ENCODE peak calls at places on chromosome 11, in nine cellular contexts. C is HCT116; U is neural progenitor cell; M is CD8-positive, alpha-beta memory T cell; Q is naive thymus-derived CD4-positive, alpha-beta T cell; A is cardiac muscle cell; G is upper lobe of right lung; D is right atrium auricular region; T is A549. H is an unnamed sample.

GRCh38 chr11:62433553-62434301 is 14.9 kb downstream of the SCGB1A1 start:
- DNase-seq in C (no peak), U (no peak), M (no peak), Q (no peak), A (no peak), G (no peak), D (no peak), T (no peak), H (no peak)

GRCh38 chr11:34305095-34305692 is 52.6 kb downstream of the ABTB2 start:
- DNase-seq in C (no peak), U (no peak), M (no peak), Q (no peak), A (no peak), G (no peak), D (no peak), T (no peak), H (peak; percentile 27)

GRCh38 chr11:285894-286220 is 3.1 kb upstream of the PGGHG start:
- DNase-seq in C (no peak), U (peak; percentile 1), M (no peak), Q (no peak), A (no peak), G (no peak), D (no peak), T (no peak), H (no peak)

GRCh38 chr11:86201371-86201770 is 43.2 kb upstream of the EED start:
- DNase-seq in C (no peak), U (no peak), M (no peak), Q (no peak), A (no peak), G (no peak), D (no peak), T (no peak), H (no peak)

GRCh38 chr11:128790200-128790599 is 76.9 kb downstream of the KCNJ1 start:
- DNase-seq in C (no peak), U (peak; percentile 45), M (no peak), Q (no peak), A (peak; percentile 24), G (no peak), D (peak; percentile 77), T (no peak), H (no peak)

GRCh38 chr11:12556155-12556554 is 118.1 kb upstream of the TEAD1 start:
- DNase-seq in C (no peak), U (no peak), M (no peak), Q (no peak), A (no peak), G (no peak), D (peak; percentile 59), T (no peak), H (no peak)

GRCh38 chr11:119699227-119699626 is 29.8 kb downstream of the NECTIN1 start:
- DNase-seq in C (no peak), U (no peak), M (no peak), Q (no peak), A (no peak), G (peak; percentile 71), D (peak; percentile 67), T (no peak), H (no peak)

GRCh38 chr11:119093951-119094815 is 7.5 kb downstream of the DPAGT1 start:
- DNase-seq in C (no peak), U (peak; percentile 48), M (peak; percentile 42), Q (peak; percentile 33), A (peak; percentile 49), G (peak; percentile 77), D (no peak), T (no peak), H (no peak)

GRCh38 chr11:5476184-5476819 is 12.2 kb upstream of the OR52D1 start:
- DNase-seq in C (peak; percentile 38), U (peak; percentile 73), M (peak; percentile 17), Q (peak; percentile 27), A (peak; percentile 74), G (no peak), D (no peak), T (peak; percentile 52), H (peak; percentile 41)

GRCh38 chr11:130782361-130783221 is 133.7 kb downstream of the SNX19 start:
- DNase-seq in C (no peak), U (peak; percentile 27), M (no peak), Q (no peak), A (no peak), G (no peak), D (peak; percentile 66), T (no peak), H (no peak)

GRCh38 chr11:64161037-64161436 is 4.9 kb downstream of the MACROD1 start:
- DNase-seq in C (no peak), U (no peak), M (no peak), Q (no peak), A (no peak), G (no peak), D (no peak), T (no peak), H (no peak)

DNA sequence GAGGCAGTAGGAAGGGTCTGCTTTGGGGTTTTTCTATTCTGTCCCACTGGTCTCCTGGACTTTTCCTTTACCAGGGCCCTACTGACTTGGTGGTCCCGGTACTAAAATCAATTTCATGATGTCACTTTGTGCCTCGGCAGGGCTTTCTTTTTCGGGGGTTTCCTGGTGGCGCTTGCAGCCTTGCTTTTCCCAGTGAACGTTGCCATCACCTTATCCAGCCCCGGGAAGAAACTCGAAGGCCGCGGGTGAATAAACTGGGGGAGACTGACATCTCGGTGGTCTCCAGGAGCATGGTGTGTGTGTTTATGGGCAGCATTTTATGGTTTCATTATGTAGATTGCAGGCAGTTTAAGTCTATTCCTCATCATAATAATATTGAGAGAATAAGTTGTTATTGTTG is 84.4 kb downstream of the KCNQ1 start:
- DNase-seq in C (no peak), U (no peak), M (no peak), Q (no peak), A (no peak), G (no peak), D (no peak), T (no peak), H (no peak)
- H3K4me1 ChIP-seq in C (peaks cover 13% of the 10 kb centered on the region), U (peaks cover 3% of the 10 kb centered on the region), M (peaks cover 30% of the 10 kb centered on the region), Q (peaks cover 4% of the 10 kb centered on the region), A (peaks cover 13% of the 10 kb centered on the region), G (peaks cover 17% of the 10 kb centered on the region), D (no peaks in the 10 kb centered on the region), T (no peaks in the 10 kb centered on the region), H (peaks cover 16% of the 10 kb centered on the region)

DNA sequence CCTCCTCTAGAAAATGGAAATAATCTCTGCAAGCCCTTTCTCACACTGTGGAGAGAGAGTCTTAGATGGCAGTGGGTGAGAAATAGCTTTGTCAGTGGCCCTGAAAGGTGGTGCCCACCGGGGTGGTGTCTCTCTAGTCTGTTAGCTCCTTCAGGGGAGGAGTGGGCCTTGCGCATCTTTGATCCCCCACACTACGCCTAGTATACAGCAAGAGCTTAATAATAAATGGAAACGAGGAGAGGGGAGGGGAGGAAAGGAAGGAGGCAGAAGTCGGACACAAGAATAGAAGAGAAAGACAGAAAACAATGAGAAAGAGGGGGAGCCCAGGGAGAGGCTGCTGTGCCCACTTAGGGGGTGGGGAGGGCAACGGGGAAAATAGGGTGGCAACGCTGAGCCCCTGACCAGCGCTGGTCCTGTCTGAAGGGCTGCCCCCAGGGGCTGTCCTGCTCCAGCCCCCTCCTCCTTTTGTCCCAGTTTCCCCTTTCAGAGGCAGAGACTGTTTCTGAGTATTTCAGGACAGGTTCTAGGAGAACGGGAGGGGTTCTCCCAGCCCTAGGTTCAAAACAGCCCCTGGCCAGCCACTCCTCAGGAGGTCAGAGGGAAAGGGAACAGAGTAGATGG is 1.2 kb downstream of the ARRB1 start:
- DNase-seq in C (no peak), U (no peak), M (no peak), Q (no peak), A (no peak), G (no peak), D (no peak), T (no peak), H (no peak)
- H3K4me3 ChIP-seq in C (peak overlapping the region; percentile 86), U (peak overlapping the region; percentile 79), M (peak overlapping the region; percentile 77), Q (peak overlapping the region; percentile 72), A (peak overlapping the region; percentile 52), G (peak overlapping the region; percentile 85), D (peak overlapping the region; percentile 77), T (peak overlapping the region; percentile 77), H (no peak overlapping the region)

GRCh38 chr11:102449651-102450570 is 2.7 kb downstream of the TMEM123 start:
- DNase-seq in C (no peak), U (peak; percentile 32), M (no peak), Q (no peak), A (no peak), G (no peak), D (no peak), T (no peak), H (no peak)

GRCh38 chr11:102451041-102451692 is 1.4 kb downstream of the TMEM123 start:
- DNase-seq in C (no peak), U (no peak), M (no peak), Q (no peak), A (no peak), G (no peak), D (no peak), T (no peak), H (no peak)

GRCh38 chr11:102452461-102453285 is at the start of gene TMEM123:
- DNase-seq in C (peak; percentile 44), U (peak; percentile 90), M (peak; percentile 87), Q (peak; percentile 92), A (peak; percentile 84), G (peak; percentile 93), D (peak; percentile 70), T (peak; percentile 48), H (peak; percentile 70)

GRCh38 chr11:102453286-102453797 is 777 bp upstream of the TMEM123 start:
- DNase-seq in C (no peak), U (no peak), M (no peak), Q (no peak), A (no peak), G (no peak), D (no peak), T (no peak), H (no peak)

GRCh38 chr11:102451693-102452460 is 688 bp downstream of the TMEM123 start:
- DNase-seq in C (no peak), U (peak; percentile 82), M (peak; percentile 60), Q (peak; percentile 79), A (peak; percentile 72), G (peak; percentile 85), D (peak; percentile 64), T (peak; percentile 22), H (no peak)
- H3K27ac ChIP-seq in C (peak overlapping the region; percentile 82), U (no peak overlapping the region), M (peak overlapping the region; percentile 76), Q (peak overlapping the region; percentile 80), A (peak overlapping the region; percentile 87), G (peak overlapping the region; percentile 84), D (peak overlapping the region; percentile 89), T (peak overlapping the region; percentile 96), H (peak overlapping the region; percentile 83)

GRCh38 chr11:68328374-68329091 is 16.1 kb downstream of the LRP5 start:
- DNase-seq in C (no peak), U (peak; percentile 88), M (no peak), Q (peak; percentile 26), A (no peak), G (no peak), D (no peak), T (no peak), H (peak; percentile 52)
- H3K4me1 ChIP-seq in C (no peaks in the 10 kb centered on the region), U (peaks cover 69% of the 10 kb centered on the region), M (peaks cover 60% of the 10 kb centered on the region), Q (peaks cover 15% of the 10 kb centered on the region), A (peaks cover 24% of the 10 kb centered on the region), G (peaks cover 82% of the 10 kb centered on the region), D (no peaks in the 10 kb centered on the region), T (peaks cover 13% of the 10 kb centered on the region), H (peaks cover 14% of the 10 kb centered on the region)

GRCh38 chr11:2445107-2445947 is 519 bp downstream of the KCNQ1 start:
- DNase-seq in C (no peak), U (peak; percentile 36), M (no peak), Q (peak; percentile 37), A (peak; percentile 30), G (peak; percentile 77), D (no peak), T (no peak), H (no peak)
- H3K4me3 ChIP-seq in C (peak overlapping the region; percentile 64), U (peak overlapping the region; percentile 43), M (peak overlapping the region; percentile 25), Q (peak overlapping the region; percentile 71), A (peak overlapping the region; percentile 28), G (peak overlapping the region; percentile 57), D (peak overlapping the region; percentile 54), T (peak overlapping the region; percentile 72), H (no peak overlapping the region)

GRCh38 chr11:74721479-74721835 is 9.8 kb downstream of the CHRDL2 start:
- DNase-seq in C (no peak), U (no peak), M (no peak), Q (no peak), A (no peak), G (no peak), D (no peak), T (no peak), H (no peak)
- H3K27ac ChIP-seq in C (no peak overlapping the region), U (no peak overlapping the region), M (no peak overlapping the region), Q (no peak overlapping the region), A (no peak overlapping the region), G (no peak overlapping the region), D (peak overlapping the region; percentile 41), T (no peak overlapping the region), H (no peak overlapping the region)

H was measured in SJSA1.